ENCODE peak calls at places on chromosomes 6 and 20, in eight cellular contexts. C is astrocyte, X is OCI-LY7, E is A549, V is cardiac muscle cell, K is esophagus squamous epithelium, F is psoas muscle, D is H1. W is an unnamed sample.

GRCh38 chr20:23061713-23062561 is 12.5 kb upstream of the THBD start:
- DNase-seq in X (peak; percentile 6), D (no peak), E (peak; percentile 67), V (peak; percentile 89), C (peak; percentile 51), K (no peak), F (peak; percentile 62), W (no peak)

GRCh38 chr20:3739054-3739925 is 6.8 kb downstream of the HSPA12B start:
- DNase-seq in K (no peak), X (no peak), C (no peak), V (no peak), E (no peak), F (peak; percentile 66), D (no peak), W (no peak)

GRCh38 chr20:18750735-18751134 is 62.8 kb upstream of the SCP2D1 start:
- DNase-seq in X (no peak), F (no peak), D (no peak), C (no peak), V (no peak), E (no peak), K (no peak), W (no peak)

GRCh38 chr20:59672576-59672975 is 68.2 kb downstream of the PHACTR3 start:
- DNase-seq in V (no peak), X (no peak), K (no peak), F (no peak), E (no peak), D (no peak), C (no peak), W (no peak)

GRCh38 chr20:9884666-9885065 is 45.8 kb upstream of the PAK5 start:
- DNase-seq in D (no peak), C (no peak), K (no peak), F (no peak), V (no peak), E (no peak), X (no peak), W (no peak)

GRCh38 chr20:53922901-53923314 is 147.5 kb downstream of the BCAS1 start:
- DNase-seq in C (no peak), E (no peak), K (no peak), F (no peak), D (no peak), V (peak; percentile 52), X (peak; percentile 89), W (no peak)

GRCh38 chr6:9647599-9647998 is 767.3 kb downstream of the TFAP2A start:
- DNase-seq in V (peak; percentile 62), K (no peak), X (no peak), E (no peak), C (peak; percentile 67), F (no peak), D (no peak), W (no peak)

GRCh38 chr6:52089758-52090348 is 2.4 kb upstream of the PKHD1 start:
- DNase-seq in X (no peak), C (no peak), D (no peak), F (no peak), K (no peak), E (no peak), V (no peak), W (no peak)

GRCh38 chr6:22025468-22026159 is 271.2 kb downstream of the PRL start:
- DNase-seq in E (peak; percentile 10), C (peak; percentile 99), X (peak; percentile 40), K (no peak), F (no peak), D (peak; percentile 78), V (peak; percentile 96), W (no peak)

GRCh38 chr6:12490904-12491571 is 200.9 kb downstream of the EDN1 start:
- DNase-seq in C (peak; percentile 98), V (peak; percentile 92), X (no peak), K (no peak), D (no peak), F (no peak), E (no peak), W (peak; percentile 42)

GRCh38 chr6:38813026-38813425 is 97.9 kb downstream of the DNAH8 start:
- DNase-seq in X (no peak), K (no peak), E (no peak), V (no peak), C (no peak), F (no peak), D (no peak), W (no peak)

GRCh38 chr6:41755895-41756294 is 8.7 kb upstream of the PGC start:
- DNase-seq in D (no peak), F (no peak), X (no peak), C (no peak), V (no peak), E (no peak), K (no peak), W (no peak)

GRCh38 chr20:18624948-18625347 is 37.1 kb downstream of the DTD1 start:
- DNase-seq in C (no peak), K (no peak), E (no peak), V (no peak), D (no peak), X (no peak), F (no peak), W (no peak)

GRCh38 chr20:36754656-36755222 is 8.8 kb upstream of the NDRG3 start:
- DNase-seq in E (peak; percentile 76), D (no peak), F (no peak), V (peak; percentile 82), X (peak; percentile 74), C (peak; percentile 48), K (no peak), W (no peak)

GRCh38 chr20:31721408-31722332 is 998 bp downstream of the BCL2L1 start:
- DNase-seq in C (no peak), D (no peak), K (no peak), F (peak; percentile 70), E (no peak), V (no peak), X (peak; percentile 35), W (no peak)

GRCh38 chr6:160344281-160344680 is 3.9 kb upstream of the SLC22A3 start:
- DNase-seq in X (no peak), K (no peak), V (no peak), E (no peak), D (no peak), F (no peak), C (peak; percentile 11), W (no peak)

GRCh38 chr6:160348552-160349441 is 619 bp downstream of the SLC22A3 start:
- DNase-seq in K (no peak), F (peak; percentile 69), C (peak; percentile 17), X (no peak), E (peak; percentile 51), D (no peak), V (peak; percentile 51), W (no peak)

GRCh38 chr6:160348209-160348551 is at the start of gene SLC22A3:
- DNase-seq in C (no peak), F (peak; percentile 74), D (no peak), V (peak; percentile 43), X (no peak), K (no peak), E (no peak), W (no peak)

GRCh38 chr6:160349837-160350236 is 1.7 kb downstream of the SLC22A3 start:
- DNase-seq in X (no peak), F (no peak), K (no peak), V (peak; percentile 15), C (no peak), E (no peak), D (no peak), W (no peak)

GRCh38 chr6:160347259-160348208 is 644 bp upstream of the SLC22A3 start:
- DNase-seq in E (peak; percentile 45), F (peak; percentile 59), K (no peak), C (no peak), D (no peak), X (no peak), V (no peak), W (no peak)
- H3K4me3 ChIP-seq in E (peak overlapping the region; percentile 93), F (peak overlapping the region; percentile 85), K (peak overlapping the region; percentile 72), C (peak overlapping the region; percentile 23), D (peak overlapping the region; percentile 58), X (no peak overlapping the region), V (peak overlapping the region; percentile 38), W (peak overlapping the region; percentile 95)

GRCh38 chr20:45338121-45339030 is 9.8 kb downstream of the SDC4 start:
- DNase-seq in V (no peak), K (no peak), D (no peak), X (no peak), F (peak; percentile 15), C (no peak), E (no peak), W (no peak)

GRCh38 chr20:45336530-45337366 is 11.5 kb downstream of the SDC4 start:
- DNase-seq in K (no peak), D (no peak), V (peak; percentile 50), X (no peak), F (peak; percentile 87), C (peak; percentile 95), E (peak; percentile 73), W (peak; percentile 57)

GRCh38 chr20:45339799-45340198 is 8.4 kb downstream of the SDC4 start:
- DNase-seq in X (peak; percentile 39), K (no peak), E (no peak), V (no peak), F (no peak), D (no peak), C (no peak), W (no peak)

GRCh38 chr20:45339084-45339483 is 9.1 kb downstream of the SDC4 start:
- DNase-seq in X (no peak), D (no peak), C (no peak), E (no peak), K (no peak), F (no peak), V (no peak), W (no peak)

GRCh38 chr20:45337367-45338120 is 10.7 kb downstream of the SDC4 start:
- DNase-seq in F (peak; percentile 64), K (no peak), D (no peak), E (no peak), X (no peak), C (peak; percentile 96), V (peak; percentile 94), W (peak; percentile 49)
- H3K27ac ChIP-seq in F (peak overlapping the region; percentile 94), K (peak overlapping the region; percentile 94), D (peak overlapping the region; percentile 39), E (peak overlapping the region; percentile 96), X (no peak overlapping the region), C (peak overlapping the region; percentile 100), V (peak overlapping the region; percentile 98), W (peak overlapping the region; percentile 93)

GRCh38 chr6:126804255-126805064 is 314.0 kb upstream of the RSPO3 start:
- DNase-seq in V (peak; percentile 71), D (no peak), K (no peak), X (peak; percentile 17), C (peak; percentile 20), E (peak; percentile 8), F (no peak), W (no peak)
- TF ChIP-seq CTCF in V (peak; percentile 74), D (peak; percentile 66), K (peak; percentile 31), X (peak; percentile 88), C (peak; percentile 81), E (peak; percentile 75), F (peak; percentile 68), W (peak; percentile 55)

DNA sequence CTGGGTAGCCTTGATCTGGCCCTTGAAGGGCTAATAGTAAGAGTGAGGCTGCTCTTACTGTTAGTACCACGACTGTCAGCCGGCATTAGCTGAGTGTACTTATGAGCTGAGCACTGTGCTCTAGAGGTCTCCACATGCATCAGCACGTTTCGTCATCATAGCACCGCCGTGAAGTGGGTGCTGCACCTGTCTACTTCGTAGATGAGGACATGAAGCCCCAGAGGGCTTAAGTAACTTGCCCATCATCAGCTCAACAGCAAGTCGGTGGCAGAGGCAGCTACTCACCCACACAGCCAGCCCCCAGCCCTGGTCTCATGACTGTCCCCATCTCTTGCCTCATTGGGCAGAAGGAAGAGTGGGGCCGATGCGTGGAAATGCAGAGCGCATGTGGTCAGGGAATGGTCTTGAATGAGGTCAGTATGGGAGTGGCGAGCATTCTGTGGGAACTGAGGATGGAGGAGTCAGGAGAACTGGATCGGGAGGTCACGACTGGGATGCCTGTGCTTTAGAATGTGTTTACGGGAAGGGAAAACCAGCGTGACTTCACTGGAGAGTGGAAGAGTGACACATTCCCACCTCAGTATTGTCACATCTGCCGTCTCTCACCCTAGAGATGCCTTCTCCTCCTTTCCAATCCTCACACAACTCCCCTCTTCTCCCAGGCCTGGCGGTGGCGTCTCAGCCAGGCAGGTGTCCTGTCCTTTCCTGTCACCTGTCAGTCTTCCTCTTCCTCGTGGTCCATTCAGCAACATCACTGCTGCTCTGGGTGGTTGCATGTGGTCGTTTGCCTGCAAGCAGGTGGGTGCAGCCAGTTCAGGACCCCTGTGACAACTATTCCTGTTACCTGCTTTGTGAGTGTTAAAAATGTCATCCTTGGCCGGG is 6.0 kb downstream of the SYTL3 start:
- DNase-seq in C (no peak), K (no peak), D (no peak), V (peak; percentile 18), X (no peak), E (no peak), F (no peak), W (no peak)
- H3K4me3 ChIP-seq in C (peak overlapping the region; percentile 26), K (no peak overlapping the region), D (no peak overlapping the region), V (no peak overlapping the region), X (no peak overlapping the region), E (no peak overlapping the region), F (peak overlapping the region; percentile 29), W (no peak overlapping the region)

W was measured in thoracic aorta.